ENCODE peak calls at places on chromosomes 7 and 10, in six cellular contexts. One of them, this sample, is unnamed.

GRCh38 chr7:40608321-40609075 is 473.7 kb downstream of the SUGCT start:
- DNase-seq in CD8-positive, alpha-beta memory T cell: no peak
- DNase-seq in AG09309: no peak
- DNase-seq in fibroblast of mammary gland: no peak
- DNase-seq in NT2/D1: no peak
- DNase-seq in heart left ventricle: no peak
- DNase-seq in this sample: no peak

GRCh38 chr10:78685466-78686163 is 383.2 kb upstream of the ZMIZ1 start:
- DNase-seq in CD8-positive, alpha-beta memory T cell: no peak
- DNase-seq in AG09309: peak
- DNase-seq in NT2/D1: no peak
- DNase-seq in heart left ventricle: no peak
- DNase-seq in fibroblast of mammary gland: peak
- DNase-seq in this sample: no peak

GRCh38 chr7:141342664-141343400 is 208.4 kb upstream of the AGK start:
- DNase-seq in NT2/D1: no peak
- DNase-seq in fibroblast of mammary gland: peak
- DNase-seq in CD8-positive, alpha-beta memory T cell: no peak
- DNase-seq in heart left ventricle: no peak
- DNase-seq in AG09309: no peak
- DNase-seq in this sample: no peak

GRCh38 chr10:63977329-63977923 is 456.2 kb downstream of the REEP3 start:
- DNase-seq in CD8-positive, alpha-beta memory T cell: no peak
- DNase-seq in fibroblast of mammary gland: peak
- DNase-seq in AG09309: no peak
- DNase-seq in heart left ventricle: no peak
- DNase-seq in NT2/D1: peak
- DNase-seq in this sample: no peak

GRCh38 chr7:98229991-98230745 is 18.9 kb downstream of the BHLHA15 start:
- DNase-seq in heart left ventricle: no peak
- DNase-seq in NT2/D1: no peak
- DNase-seq in CD8-positive, alpha-beta memory T cell: no peak
- DNase-seq in fibroblast of mammary gland: no peak
- DNase-seq in AG09309: no peak
- DNase-seq in this sample: no peak

GRCh38 chr7:20030915-20031362 is 186.2 kb downstream of the MACC1 start:
- DNase-seq in heart left ventricle: no peak
- DNase-seq in AG09309: peak
- DNase-seq in fibroblast of mammary gland: peak
- DNase-seq in CD8-positive, alpha-beta memory T cell: no peak
- DNase-seq in NT2/D1: no peak
- DNase-seq in this sample: no peak

GRCh38 chr10:4162571-4163286 is 377.7 kb upstream of the KLF6 start:
- DNase-seq in AG09309: no peak
- DNase-seq in CD8-positive, alpha-beta memory T cell: no peak
- DNase-seq in fibroblast of mammary gland: no peak
- DNase-seq in heart left ventricle: no peak
- DNase-seq in NT2/D1: no peak
- DNase-seq in this sample: no peak

GRCh38 chr7:115932874-115933273 is 97.7 kb downstream of the TFEC start:
- DNase-seq in heart left ventricle: no peak
- DNase-seq in AG09309: no peak
- DNase-seq in CD8-positive, alpha-beta memory T cell: no peak
- DNase-seq in fibroblast of mammary gland: no peak
- DNase-seq in NT2/D1: no peak
- DNase-seq in this sample: no peak

GRCh38 chr7:40403664-40404476 is 269.1 kb downstream of the SUGCT start:
- DNase-seq in heart left ventricle: no peak
- DNase-seq in fibroblast of mammary gland: no peak
- DNase-seq in NT2/D1: no peak
- DNase-seq in CD8-positive, alpha-beta memory T cell: no peak
- DNase-seq in AG09309: no peak
- DNase-seq in this sample: no peak

GRCh38 chr10:93193886-93194285 is 120.2 kb downstream of the CYP26A1 start:
- DNase-seq in AG09309: no peak
- DNase-seq in heart left ventricle: no peak
- DNase-seq in NT2/D1: no peak
- DNase-seq in CD8-positive, alpha-beta memory T cell: no peak
- DNase-seq in fibroblast of mammary gland: no peak
- DNase-seq in this sample: no peak

GRCh38 chr10:93198401-93199175 is 124.9 kb downstream of the CYP26A1 start:
- DNase-seq in NT2/D1: no peak
- DNase-seq in AG09309: no peak
- DNase-seq in fibroblast of mammary gland: peak
- DNase-seq in CD8-positive, alpha-beta memory T cell: no peak
- DNase-seq in heart left ventricle: no peak
- DNase-seq in this sample: no peak

GRCh38 chr10:93204494-93205485 is 131.1 kb downstream of the CYP26A1 start:
- DNase-seq in fibroblast of mammary gland: no peak
- DNase-seq in AG09309: no peak
- DNase-seq in NT2/D1: no peak
- DNase-seq in heart left ventricle: no peak
- DNase-seq in CD8-positive, alpha-beta memory T cell: no peak
- DNase-seq in this sample: no peak

GRCh38 chr10:93199221-93199681 is 125.6 kb downstream of the CYP26A1 start:
- DNase-seq in CD8-positive, alpha-beta memory T cell: no peak
- DNase-seq in AG09309: no peak
- DNase-seq in heart left ventricle: peak
- DNase-seq in NT2/D1: no peak
- DNase-seq in fibroblast of mammary gland: peak
- DNase-seq in this sample: no peak
- H3K4me3 ChIP-seq in CD8-positive, alpha-beta memory T cell: no peak
- H3K4me3 ChIP-seq in AG09309: peak
- H3K4me3 ChIP-seq in heart left ventricle: peak
- H3K4me3 ChIP-seq in NT2/D1: no peak
- H3K4me3 ChIP-seq in fibroblast of mammary gland: peak
- H3K4me3 ChIP-seq in this sample: no peak

GRCh38 chr10:98910048-98910447 is 325.6 kb downstream of the HPSE2 start:
- DNase-seq in NT2/D1: no peak
- DNase-seq in CD8-positive, alpha-beta memory T cell: no peak
- DNase-seq in AG09309: no peak
- DNase-seq in heart left ventricle: no peak
- DNase-seq in fibroblast of mammary gland: no peak
- DNase-seq in this sample: no peak

GRCh38 chr10:98908868-98909267 is 326.8 kb downstream of the HPSE2 start:
- DNase-seq in heart left ventricle: no peak
- DNase-seq in fibroblast of mammary gland: no peak
- DNase-seq in AG09309: no peak
- DNase-seq in NT2/D1: no peak
- DNase-seq in CD8-positive, alpha-beta memory T cell: no peak
- DNase-seq in this sample: no peak
- H3K4me3 ChIP-seq in heart left ventricle: no peak
- H3K4me3 ChIP-seq in fibroblast of mammary gland: no peak
- H3K4me3 ChIP-seq in AG09309: no peak
- H3K4me3 ChIP-seq in NT2/D1: no peak
- H3K4me3 ChIP-seq in CD8-positive, alpha-beta memory T cell: no peak
- H3K4me3 ChIP-seq in this sample: no peak

GRCh38 chr10:93757766-93758509 is at the start of gene LGI1:
- DNase-seq in heart left ventricle: no peak
- DNase-seq in CD8-positive, alpha-beta memory T cell: no peak
- DNase-seq in fibroblast of mammary gland: peak
- DNase-seq in AG09309: no peak
- DNase-seq in NT2/D1: no peak
- DNase-seq in this sample: no peak

GRCh38 chr10:93757136-93757535 is 600 bp upstream of the LGI1 start:
- DNase-seq in AG09309: no peak
- DNase-seq in heart left ventricle: no peak
- DNase-seq in NT2/D1: no peak
- DNase-seq in CD8-positive, alpha-beta memory T cell: no peak
- DNase-seq in fibroblast of mammary gland: no peak
- DNase-seq in this sample: no peak

GRCh38 chr10:93758911-93759410 is 1.2 kb downstream of the LGI1 start:
- DNase-seq in fibroblast of mammary gland: peak
- DNase-seq in NT2/D1: no peak
- DNase-seq in CD8-positive, alpha-beta memory T cell: no peak
- DNase-seq in AG09309: no peak
- DNase-seq in heart left ventricle: no peak
- DNase-seq in this sample: no peak

GRCh38 chr10:93760490-93760889 is 2.8 kb downstream of the LGI1 start:
- DNase-seq in AG09309: no peak
- DNase-seq in fibroblast of mammary gland: no peak
- DNase-seq in NT2/D1: no peak
- DNase-seq in heart left ventricle: no peak
- DNase-seq in CD8-positive, alpha-beta memory T cell: no peak
- DNase-seq in this sample: no peak

DNA sequence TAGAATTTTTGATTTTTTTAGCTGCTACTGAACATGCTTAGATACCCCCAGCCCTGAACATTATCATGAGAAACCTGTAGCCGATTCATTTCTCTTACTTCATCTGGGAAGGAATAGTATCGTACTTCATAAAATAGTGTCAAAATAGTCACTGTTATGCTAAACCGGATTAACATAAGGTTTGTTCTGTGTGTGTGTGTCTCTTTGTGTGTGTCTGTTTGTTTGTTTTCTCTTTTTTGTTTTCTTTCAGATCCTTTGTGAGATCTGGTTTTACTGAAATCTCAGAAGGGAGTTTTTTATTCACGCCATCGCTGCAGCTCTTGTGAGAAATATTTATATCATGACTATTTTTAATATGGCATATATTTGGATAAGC is 762 bp downstream of the LGI1 start:
- DNase-seq in heart left ventricle: no peak
- DNase-seq in fibroblast of mammary gland: no peak
- DNase-seq in NT2/D1: no peak
- DNase-seq in AG09309: no peak
- DNase-seq in CD8-positive, alpha-beta memory T cell: no peak
- DNase-seq in this sample: no peak
- H3K4me3 ChIP-seq in heart left ventricle: no peak
- H3K4me3 ChIP-seq in fibroblast of mammary gland: no peak
- H3K4me3 ChIP-seq in NT2/D1: no peak
- H3K4me3 ChIP-seq in AG09309: no peak
- H3K4me3 ChIP-seq in CD8-positive, alpha-beta memory T cell: no peak
- H3K4me3 ChIP-seq in this sample: no peak

GRCh38 chr7:47452295-47452694 is 129.6 kb downstream of the TNS3 start:
- DNase-seq in AG09309: no peak
- DNase-seq in CD8-positive, alpha-beta memory T cell: no peak
- DNase-seq in fibroblast of mammary gland: no peak
- DNase-seq in NT2/D1: no peak
- DNase-seq in heart left ventricle: no peak
- DNase-seq in this sample: no peak

GRCh38 chr7:47453093-47454056 is 128.5 kb downstream of the TNS3 start:
- DNase-seq in NT2/D1: no peak
- DNase-seq in fibroblast of mammary gland: peak
- DNase-seq in AG09309: peak
- DNase-seq in CD8-positive, alpha-beta memory T cell: no peak
- DNase-seq in heart left ventricle: peak
- DNase-seq in this sample: no peak

GRCh38 chr7:47451851-47452205 is 130.1 kb downstream of the TNS3 start:
- DNase-seq in AG09309: no peak
- DNase-seq in NT2/D1: no peak
- DNase-seq in CD8-positive, alpha-beta memory T cell: no peak
- DNase-seq in fibroblast of mammary gland: peak
- DNase-seq in heart left ventricle: no peak
- DNase-seq in this sample: no peak

GRCh38 chr7:47454066-47454950 is 127.6 kb downstream of the TNS3 start:
- DNase-seq in CD8-positive, alpha-beta memory T cell: no peak
- DNase-seq in fibroblast of mammary gland: peak
- DNase-seq in heart left ventricle: no peak
- DNase-seq in AG09309: no peak
- DNase-seq in NT2/D1: no peak
- DNase-seq in this sample: no peak

DNA sequence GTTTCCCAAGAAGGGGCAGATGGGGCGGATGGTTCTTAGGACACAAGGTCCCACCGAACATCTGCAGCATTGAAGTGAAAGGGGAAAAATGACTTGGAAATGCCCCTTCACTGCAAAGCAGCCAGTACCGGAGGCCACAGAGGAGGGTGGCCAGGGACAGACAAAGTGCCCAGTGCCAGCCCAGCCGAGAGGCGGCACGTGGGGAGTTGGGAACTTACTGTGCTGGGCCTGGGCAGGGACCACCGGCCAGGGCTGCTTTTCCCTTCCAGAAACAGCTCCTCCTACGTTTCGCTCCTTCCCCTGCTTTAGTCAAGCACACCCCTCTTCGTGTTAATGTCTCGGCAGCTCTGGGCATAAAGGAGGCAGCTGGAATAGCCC is 129.2 kb downstream of the TNS3 start:
- DNase-seq in AG09309: no peak
- DNase-seq in CD8-positive, alpha-beta memory T cell: no peak
- DNase-seq in heart left ventricle: no peak
- DNase-seq in NT2/D1: no peak
- DNase-seq in fibroblast of mammary gland: no peak
- DNase-seq in this sample: no peak
- H3K4me3 ChIP-seq in AG09309: no peak
- H3K4me3 ChIP-seq in CD8-positive, alpha-beta memory T cell: no peak
- H3K4me3 ChIP-seq in heart left ventricle: peak
- H3K4me3 ChIP-seq in NT2/D1: no peak
- H3K4me3 ChIP-seq in fibroblast of mammary gland: no peak
- H3K4me3 ChIP-seq in this sample: no peak

This sample was measured in CD4-positive, CD25-positive, alpha-beta regulatory T cell.